ENCODE peak calls at places on chromosome 6, in four cellular contexts. O, S, X and N are unnamed samples.

GRCh38 chr6:90811596-90812226 is 224.8 kb upstream of the MAP3K7 start:
- DNase-seq in O (no peak), S (no peak), X (no peak), N (no peak)

GRCh38 chr6:22764521-22764920 is 195.2 kb downstream of the HDGFL1 start:
- DNase-seq in O (no peak), S (no peak), X (no peak), N (no peak)

GRCh38 chr6:161439093-161439492 is 165.2 kb upstream of the AGPAT4 start:
- DNase-seq in O (peak), S (peak), X (no peak), N (peak)

GRCh38 chr6:10951675-10952282 is 64.9 kb downstream of the SYCP2L start:
- DNase-seq in O (no peak), S (no peak), X (peak), N (no peak)

GRCh38 chr6:111650049-111650448 is 44.4 kb upstream of the TRAF3IP2 start:
- DNase-seq in O (no peak), S (no peak), X (no peak), N (no peak)

GRCh38 chr6:56570434-56571359 is 72.0 kb downstream of the DST start:
- DNase-seq in O (no peak), S (no peak), X (peak), N (no peak)

GRCh38 chr6:44128020-44128917 is 915 bp downstream of the TMEM63B start:
- DNase-seq in O (peak), S (peak), X (peak), N (peak)

GRCh38 chr6:90227165-90227564 is 69.5 kb downstream of the BACH2 start:
- DNase-seq in O (peak), S (no peak), X (no peak), N (peak)

GRCh38 chr6:15365273-15365687 is 119.4 kb downstream of the JARID2 start:
- DNase-seq in O (peak), S (peak), X (no peak), N (peak)

GRCh38 chr6:154548130-154548830 is 37.8 kb upstream of the CNKSR3 start:
- DNase-seq in O (peak), S (peak), X (no peak), N (no peak)

GRCh38 chr6:137222376-137222775 is 3.2 kb upstream of the IFNGR1 start:
- DNase-seq in O (no peak), S (no peak), X (no peak), N (no peak)

GRCh38 chr6:87183687-87184086 is 28.3 kb downstream of the ZNF292 start:
- DNase-seq in O (no peak), S (no peak), X (no peak), N (no peak)

GRCh38 chr6:85641916-85642773 is 541 bp downstream of the SYNCRIP start:
- DNase-seq in O (peak), S (peak), X (peak), N (peak)

GRCh38 chr6:6494677-6495076 is 93.8 kb upstream of the LY86 start:
- DNase-seq in O (peak), S (no peak), X (peak), N (no peak)

DNA sequence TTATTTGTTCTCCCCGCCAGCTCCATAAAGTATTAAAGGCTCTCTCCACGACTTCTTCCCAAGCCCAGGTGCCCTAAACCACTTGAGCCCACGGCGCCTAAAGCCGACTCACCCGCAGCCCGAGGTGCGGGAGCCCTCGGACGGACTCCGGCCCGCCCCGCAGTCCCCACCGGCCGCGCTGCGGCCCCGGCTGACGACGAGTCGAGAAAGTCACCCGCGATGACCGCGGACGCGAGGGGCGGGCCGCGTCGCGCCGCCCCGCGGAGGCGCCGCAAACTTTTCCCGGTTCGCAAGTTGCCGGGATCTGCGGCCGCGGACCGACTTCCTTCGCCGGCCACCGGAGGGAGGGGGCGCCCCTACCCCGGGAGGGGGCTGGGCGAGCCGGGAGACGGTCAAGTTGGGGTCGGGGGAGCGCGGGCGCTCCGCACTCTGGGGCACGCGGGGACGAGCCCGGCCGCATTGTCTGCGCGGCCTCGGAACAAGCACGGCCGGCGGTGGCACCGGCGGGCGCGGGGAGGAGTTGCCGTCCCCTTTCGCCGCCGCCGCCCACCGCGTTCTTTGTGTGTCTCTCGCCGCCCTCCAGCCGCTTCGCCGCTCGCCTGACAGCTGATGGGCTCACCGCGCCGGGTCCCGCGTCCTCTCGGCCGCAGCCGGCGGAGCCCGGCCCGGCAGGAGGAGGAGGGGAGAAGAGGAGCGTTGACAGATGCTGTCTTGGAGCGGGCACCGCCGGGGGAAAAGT is 131.5 kb downstream of the OGFRL1 start:
- DNase-seq in O (peak), S (peak), X (no peak), N (peak)
- TF ChIP-seq CTCF in O (peak), S (no peak), X (no peak), N (no peak)

DNA sequence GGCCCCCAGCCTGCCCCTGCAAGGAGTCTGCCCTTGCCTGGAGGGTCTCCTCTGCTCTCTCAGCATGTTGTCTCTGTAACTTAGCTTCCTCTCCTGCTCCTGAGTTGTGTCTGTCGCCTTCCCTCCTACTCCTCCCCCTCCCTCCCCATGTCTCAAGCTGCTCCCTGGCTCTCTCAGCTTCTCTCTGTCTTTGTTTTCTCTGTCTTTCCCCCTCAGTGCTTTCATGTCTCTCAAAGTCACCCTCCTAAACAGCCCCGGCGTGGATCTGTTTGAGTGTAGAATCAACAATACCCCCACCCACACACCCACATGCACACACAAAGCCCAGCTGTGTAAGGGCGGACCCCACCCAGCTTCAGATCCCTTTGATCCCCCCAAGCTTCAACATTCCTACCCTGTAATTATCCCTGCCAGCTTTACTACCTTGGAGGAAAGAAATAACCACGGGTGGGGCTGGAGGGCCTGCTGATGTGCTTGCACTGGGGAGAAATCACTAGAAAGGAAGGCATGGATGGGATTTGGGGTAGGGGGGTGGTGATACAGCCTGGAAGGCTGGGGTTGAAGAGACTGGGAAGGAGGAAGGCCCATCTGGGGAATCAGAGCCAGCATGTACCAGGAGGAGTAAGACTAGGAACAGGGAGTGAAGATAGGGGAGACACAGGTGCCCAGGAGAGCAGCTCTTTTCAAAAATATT is 1.0 kb upstream of the LY6G6D start:
- DNase-seq in O (no peak), S (no peak), X (peak), N (no peak)
- H3K4me3 ChIP-seq in O (no peak), S (no peak), X (no peak), N (no peak)

GRCh38 chr6:38567436-38567835 is 72.3 kb downstream of the BTBD9 start:
- DNase-seq in O (peak), S (peak), X (no peak), N (peak)

GRCh38 chr6:38566295-38566694 is 73.4 kb downstream of the BTBD9 start:
- DNase-seq in O (no peak), S (no peak), X (no peak), N (no peak)

GRCh38 chr6:38564301-38564700 is 75.4 kb downstream of the BTBD9 start:
- DNase-seq in O (no peak), S (no peak), X (no peak), N (no peak)
- TF ChIP-seq POLR2A in O (no peak), S (no peak), X (no peak), N (no peak)

GRCh38 chr6:35729349-35729678 is 7.5 kb upstream of the ARMC12 start:
- DNase-seq in O (no peak), S (no peak), X (no peak), N (no peak)

GRCh38 chr6:35727206-35727934 is 9.5 kb upstream of the ARMC12 start:
- DNase-seq in O (peak), S (peak), X (peak), N (peak)

GRCh38 chr6:35727935-35728662 is 8.7 kb upstream of the ARMC12 start:
- DNase-seq in O (peak), S (peak), X (peak), N (peak)

GRCh38 chr6:35729722-35730121 is 7.1 kb upstream of the ARMC12 start:
- DNase-seq in O (no peak), S (no peak), X (no peak), N (no peak)

DNA sequence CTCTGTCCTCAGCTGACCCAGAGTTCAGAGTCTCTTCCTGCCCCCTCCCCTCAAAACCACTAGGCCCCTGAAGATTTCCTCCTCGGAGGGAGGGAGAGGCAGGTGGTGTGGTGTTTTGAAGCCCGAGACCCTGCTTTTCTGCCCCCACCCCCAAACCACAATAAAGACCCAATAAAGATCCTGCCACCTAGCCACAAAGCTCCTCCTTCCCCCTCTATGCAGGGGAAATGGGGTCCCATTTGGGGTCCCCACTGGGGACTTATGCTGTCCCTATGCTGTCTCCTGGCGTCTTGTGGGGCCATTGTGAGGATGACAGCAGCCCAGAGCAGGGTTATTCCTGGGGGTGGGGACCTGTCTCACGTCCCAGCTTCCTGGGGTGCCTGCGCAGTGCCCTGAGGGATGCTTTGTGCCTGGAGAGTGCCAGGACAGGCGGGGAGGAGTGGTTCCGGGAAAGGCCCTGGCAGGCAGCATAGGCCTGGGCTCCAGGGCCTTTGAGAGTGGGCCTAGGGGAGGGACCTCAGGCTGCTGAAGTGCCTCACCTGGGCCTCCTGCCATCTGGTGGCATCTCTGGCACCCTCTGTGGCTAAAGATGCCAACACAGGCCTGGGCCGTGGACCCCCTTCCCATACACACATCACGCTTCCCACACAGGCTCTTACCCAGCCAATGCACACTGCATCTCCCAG is 8.0 kb upstream of the ARMC12 start:
- DNase-seq in O (peak), S (peak), X (no peak), N (peak)
- TF ChIP-seq CTCF in O (no peak), S (peak), X (peak), N (no peak)

GRCh38 chr6:28980137-28980796 is 24.8 kb downstream of the ZNF311 start:
- DNase-seq in O (no peak), S (no peak), X (peak), N (no peak)
- H3K4me3 ChIP-seq in O (peak), S (peak), X (peak), N (no peak)

DNA sequence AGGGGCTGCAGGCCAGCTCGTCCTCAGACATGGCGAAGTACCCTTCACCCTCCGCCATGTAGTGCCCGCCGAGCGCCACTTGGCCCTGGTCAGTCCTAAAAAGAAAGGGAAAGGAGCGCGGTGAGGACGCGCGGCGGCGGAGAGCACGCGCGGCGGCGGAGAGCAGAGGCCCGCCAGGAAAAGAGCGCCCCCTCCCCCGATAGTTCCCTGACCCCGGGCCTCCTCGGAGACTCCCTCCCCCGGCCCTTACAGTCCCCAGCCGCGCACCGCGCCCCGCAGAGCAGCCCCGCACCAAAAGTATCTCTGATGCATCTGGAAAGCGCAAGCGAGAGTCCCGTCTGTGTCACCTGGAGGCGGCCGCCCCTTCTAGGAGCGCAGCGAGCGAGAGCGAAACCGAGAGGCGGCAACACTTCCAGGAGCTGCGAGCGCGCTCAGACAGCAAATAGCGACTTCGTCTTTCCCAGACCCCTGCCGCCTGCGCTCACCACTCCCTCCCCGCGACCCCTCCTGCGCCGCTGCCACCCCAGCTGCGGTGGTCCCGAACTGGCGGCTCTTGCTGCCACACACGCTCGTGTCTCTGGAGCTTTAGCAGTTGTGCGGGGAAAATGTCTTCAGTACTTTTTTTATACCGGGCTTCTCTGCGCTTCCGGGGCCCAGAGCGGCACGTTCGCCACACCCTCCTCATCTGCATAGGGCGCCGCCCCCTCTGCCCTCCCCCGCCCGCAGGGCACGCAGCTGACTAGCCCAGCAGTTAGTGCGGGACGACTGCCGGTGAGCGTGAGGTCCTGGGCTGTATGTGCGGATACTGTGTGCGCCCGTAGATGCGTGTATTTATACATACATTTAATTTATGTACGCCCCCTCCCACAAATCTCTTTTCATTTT is at the start of gene TENT5A:
- DNase-seq in O (peak), S (peak), X (peak), N (peak)
- TF ChIP-seq POLR2A in O (peak), S (peak), X (peak), N (no peak)

GRCh38 chr6:119148825-119149525 is 70.5 kb upstream of the FAM184A start:
- DNase-seq in O (no peak), S (no peak), X (no peak), N (no peak)
- TF ChIP-seq CTCF in O (no peak), S (no peak), X (no peak), N (no peak)

DNA sequence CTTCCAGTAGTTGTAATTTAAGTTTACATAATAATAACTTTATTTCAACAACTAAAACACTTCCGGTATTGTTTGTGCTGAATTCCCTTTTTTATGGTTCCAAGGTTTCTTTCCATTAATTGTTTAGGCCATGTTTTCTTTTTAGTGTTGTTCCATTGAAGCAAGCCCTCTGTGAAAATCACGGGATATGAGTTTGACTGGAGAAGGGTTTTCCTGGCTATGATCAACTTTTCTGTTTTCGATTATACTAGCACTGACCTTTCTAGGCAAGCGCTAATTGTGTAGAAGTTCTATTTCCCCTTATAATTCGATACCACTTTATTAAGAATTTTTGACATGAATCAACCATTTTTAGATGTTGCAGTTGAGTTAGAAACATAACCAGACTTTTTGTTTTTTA is 2.4 kb downstream of the LAMA2 start:
- DNase-seq in O (no peak), S (no peak), X (no peak), N (no peak)
- H3K4me3 ChIP-seq in O (peak), S (peak), X (no peak), N (no peak)

GRCh38 chr6:96015321-96015790 is 418 bp upstream of the FUT9 start:
- DNase-seq in O (no peak), S (no peak), X (no peak), N (no peak)
- TF ChIP-seq POLR2A in O (no peak), S (no peak), X (no peak), N (no peak)